ENCODE peak calls at places on chromosomes 1 and 21, in ten cellular contexts. P, X, B, I, V, W, C, K, S and Q are unnamed samples.

GRCh38 chr1:183394435-183394834 is 23.7 kb downstream of the NMNAT2 start:
- DNase-seq in I (no peak), P (no peak), K (no peak), B (no peak), C (no peak), X (no peak), W (no peak), S (no peak), V (no peak), Q (no peak)

GRCh38 chr21:44755227-44755626 is 43.9 kb upstream of the TSPEAR start:
- DNase-seq in I (no peak), B (no peak), K (no peak), C (no peak), W (peak), V (peak), S (no peak), P (no peak), X (no peak), Q (peak)

GRCh38 chr1:161473363-161473762 is 31.9 kb upstream of the FCGR2A start:
- DNase-seq in V (no peak), X (no peak), P (peak), W (peak), S (no peak), B (peak), I (no peak), K (no peak), C (no peak), Q (no peak)

GRCh38 chr1:106798991-106799390 is 257.5 kb upstream of the PRMT6 start:
- DNase-seq in P (no peak), X (no peak), S (no peak), V (peak), I (no peak), B (no peak), C (no peak), K (no peak), W (peak), Q (peak)

GRCh38 chr1:156517746-156518145 is 17.2 kb upstream of the MEF2D start:
- DNase-seq in I (no peak), P (no peak), V (no peak), B (no peak), K (no peak), X (no peak), S (no peak), C (no peak), W (no peak), Q (no peak)

GRCh38 chr1:23402286-23403037 is 22.1 kb downstream of the TCEA3 start:
- DNase-seq in W (no peak), S (no peak), K (no peak), B (no peak), C (no peak), I (no peak), V (no peak), X (no peak), P (no peak), Q (no peak)

GRCh38 chr21:45510466-45510955 is 31.7 kb downstream of the SLC19A1 start:
- DNase-seq in P (no peak), K (no peak), I (peak), S (no peak), B (no peak), C (peak), V (no peak), X (no peak), W (no peak), Q (no peak)

GRCh38 chr1:11078631-11079030 is 18.8 kb upstream of the SRM start:
- DNase-seq in V (no peak), P (no peak), I (peak), K (no peak), X (no peak), W (no peak), S (no peak), C (no peak), B (no peak), Q (no peak)

GRCh38 chr1:211013346-211014240 is 120.4 kb downstream of the KCNH1 start:
- DNase-seq in P (no peak), V (no peak), C (no peak), K (no peak), S (no peak), I (no peak), W (no peak), B (no peak), X (no peak), Q (no peak)

GRCh38 chr1:160112370-160112769 is 3.2 kb upstream of the ATP1A2 start:
- DNase-seq in B (no peak), I (no peak), X (no peak), W (no peak), K (no peak), P (no peak), C (no peak), V (no peak), S (no peak), Q (peak)

GRCh38 chr1:35646043-35646442 is 4.7 kb upstream of the PSMB2 start:
- DNase-seq in B (peak), X (no peak), K (no peak), S (no peak), C (no peak), P (peak), I (no peak), W (no peak), V (no peak), Q (no peak)

GRCh38 chr21:45588086-45588825 is 46.0 kb upstream of the SLC19A1 start:
- DNase-seq in K (no peak), V (no peak), W (no peak), C (peak), X (no peak), P (no peak), S (no peak), B (no peak), I (no peak), Q (no peak)

GRCh38 chr1:62373221-62373620 is 54.0 kb upstream of the KANK4 start:
- DNase-seq in I (no peak), P (no peak), K (no peak), S (no peak), V (no peak), X (no peak), C (no peak), B (no peak), W (no peak), Q (no peak)

GRCh38 chr1:206904423-206905142 is 7.3 kb downstream of the IL24 start:
- DNase-seq in K (no peak), X (no peak), V (no peak), S (no peak), I (no peak), P (no peak), C (peak), B (no peak), W (peak), Q (no peak)

GRCh38 chr1:206908038-206908437 is 10.8 kb downstream of the IL24 start:
- DNase-seq in S (no peak), X (no peak), B (no peak), P (no peak), I (no peak), K (no peak), V (no peak), C (peak), W (no peak), Q (no peak)

GRCh38 chr1:206907304-206907991 is 10.2 kb downstream of the IL24 start:
- DNase-seq in W (no peak), X (no peak), P (peak), I (no peak), K (no peak), S (no peak), V (no peak), B (peak), C (peak), Q (no peak)

GRCh38 chr1:206903687-206904086 is 6.4 kb downstream of the IL24 start:
- DNase-seq in C (no peak), S (no peak), B (no peak), I (no peak), X (no peak), V (no peak), W (peak), P (no peak), K (no peak), Q (no peak)

GRCh38 chr1:206905295-206906164 is 8.3 kb downstream of the IL24 start:
- DNase-seq in V (peak), S (no peak), B (peak), P (no peak), I (no peak), K (no peak), C (peak), X (no peak), W (peak), Q (peak)
- TF ChIP-seq CTCF in V (no peak), S (no peak), B (no peak), P (no peak), I (no peak), K (no peak), C (no peak), X (no peak), W (no peak), Q (no peak)

GRCh38 chr1:113390871-113391642 is 742 bp downstream of the MAGI3 start:
- DNase-seq in I (peak), W (peak), X (no peak), B (peak), C (peak), K (peak), P (peak), V (no peak), S (peak), Q (no peak)

GRCh38 chr1:113389953-113390834 is at the start of gene MAGI3:
- DNase-seq in I (peak), X (peak), P (peak), S (peak), K (peak), B (peak), V (peak), W (peak), C (peak), Q (peak)

GRCh38 chr1:113389356-113389952 is 861 bp upstream of the MAGI3 start:
- DNase-seq in X (no peak), P (no peak), V (no peak), S (no peak), B (no peak), W (no peak), C (no peak), I (no peak), K (no peak), Q (no peak)

GRCh38 chr1:113388621-113389355 is 1.5 kb upstream of the MAGI3 start:
- DNase-seq in P (no peak), I (peak), C (no peak), B (peak), W (no peak), X (no peak), K (no peak), V (peak), S (no peak), Q (no peak)

DNA sequence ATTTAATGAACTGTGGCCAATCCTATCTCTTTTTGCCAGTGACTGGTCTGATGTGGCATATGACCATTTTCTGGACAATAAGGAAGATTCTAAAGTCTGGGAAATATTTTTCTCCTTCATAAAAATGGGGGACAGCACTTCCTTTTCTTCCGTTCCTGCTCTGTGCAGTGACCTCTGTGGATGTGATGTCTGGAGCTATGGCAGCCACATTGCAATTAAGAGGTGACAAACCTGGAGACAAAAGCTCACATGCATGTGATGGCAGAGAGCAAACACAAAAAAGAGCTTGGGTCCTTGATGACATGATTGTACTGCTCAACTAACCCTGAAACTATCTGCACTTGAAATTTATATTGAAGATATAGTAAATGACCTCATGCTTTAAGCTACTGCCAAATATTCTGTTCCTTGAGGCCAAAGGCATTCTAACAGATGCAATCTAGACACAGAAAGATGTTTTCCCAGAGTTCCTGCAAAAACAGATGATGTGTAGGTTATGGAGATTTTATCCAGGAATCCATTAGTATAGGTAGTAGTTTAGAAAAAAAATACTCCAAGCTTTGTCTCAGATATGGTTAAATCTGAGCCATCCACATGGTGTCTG is 2.2 kb upstream of the MAGI3 start:
- DNase-seq in V (peak), I (no peak), B (no peak), S (no peak), W (no peak), P (no peak), K (no peak), X (no peak), C (no peak), Q (no peak)
- H3K4me3 ChIP-seq in V (peak), I (no peak), B (peak), S (no peak), W (no peak), P (peak), K (no peak), X (no peak), C (no peak), Q (no peak)

GRCh38 chr1:46637444-46638083 is 21.0 kb upstream of the MOB3C start:
- DNase-seq in I (no peak), V (no peak), S (no peak), W (no peak), C (no peak), K (no peak), X (no peak), B (no peak), P (no peak), Q (no peak)
- TF ChIP-seq CTCF in I (no peak), V (no peak), S (no peak), W (no peak), C (no peak), K (no peak), X (no peak), B (no peak), P (no peak), Q (no peak)

DNA sequence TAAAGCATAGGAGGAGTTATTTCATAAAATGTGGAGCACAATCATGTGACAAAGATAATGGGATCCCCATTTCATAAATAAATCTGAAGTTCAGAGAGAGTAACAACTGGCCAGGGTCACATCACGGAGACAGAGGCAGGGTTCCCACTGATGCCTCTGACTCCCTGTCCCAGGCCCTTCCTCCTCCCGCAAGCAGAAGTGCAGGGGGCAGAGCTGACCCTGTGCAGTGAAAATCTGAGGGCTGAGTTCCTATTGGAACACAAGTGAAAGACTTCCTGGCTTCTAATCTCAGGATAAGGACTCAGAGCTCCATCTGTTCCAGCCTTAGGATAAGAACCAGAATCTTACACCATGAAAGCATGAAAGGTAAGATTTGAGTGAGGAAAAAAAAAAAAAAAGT is 22.0 kb downstream of the SELL start:
- DNase-seq in K (no peak), I (no peak), S (no peak), C (no peak), B (no peak), V (no peak), W (no peak), X (no peak), P (no peak), Q (no peak)
- H3K4me3 ChIP-seq in K (no peak), I (no peak), S (no peak), C (no peak), B (no peak), V (no peak), W (no peak), X (no peak), P (no peak), Q (no peak)

GRCh38 chr1:169466259-169467230 is 19.2 kb downstream of the SLC19A2 start:
- DNase-seq in K (no peak), C (no peak), W (peak), V (peak), B (peak), S (no peak), P (peak), X (no peak), I (no peak), Q (peak)
- TF ChIP-seq CTCF in K (peak), C (no peak), W (peak), V (peak), B (peak), S (peak), P (peak), X (peak), I (no peak), Q (peak)

DNA sequence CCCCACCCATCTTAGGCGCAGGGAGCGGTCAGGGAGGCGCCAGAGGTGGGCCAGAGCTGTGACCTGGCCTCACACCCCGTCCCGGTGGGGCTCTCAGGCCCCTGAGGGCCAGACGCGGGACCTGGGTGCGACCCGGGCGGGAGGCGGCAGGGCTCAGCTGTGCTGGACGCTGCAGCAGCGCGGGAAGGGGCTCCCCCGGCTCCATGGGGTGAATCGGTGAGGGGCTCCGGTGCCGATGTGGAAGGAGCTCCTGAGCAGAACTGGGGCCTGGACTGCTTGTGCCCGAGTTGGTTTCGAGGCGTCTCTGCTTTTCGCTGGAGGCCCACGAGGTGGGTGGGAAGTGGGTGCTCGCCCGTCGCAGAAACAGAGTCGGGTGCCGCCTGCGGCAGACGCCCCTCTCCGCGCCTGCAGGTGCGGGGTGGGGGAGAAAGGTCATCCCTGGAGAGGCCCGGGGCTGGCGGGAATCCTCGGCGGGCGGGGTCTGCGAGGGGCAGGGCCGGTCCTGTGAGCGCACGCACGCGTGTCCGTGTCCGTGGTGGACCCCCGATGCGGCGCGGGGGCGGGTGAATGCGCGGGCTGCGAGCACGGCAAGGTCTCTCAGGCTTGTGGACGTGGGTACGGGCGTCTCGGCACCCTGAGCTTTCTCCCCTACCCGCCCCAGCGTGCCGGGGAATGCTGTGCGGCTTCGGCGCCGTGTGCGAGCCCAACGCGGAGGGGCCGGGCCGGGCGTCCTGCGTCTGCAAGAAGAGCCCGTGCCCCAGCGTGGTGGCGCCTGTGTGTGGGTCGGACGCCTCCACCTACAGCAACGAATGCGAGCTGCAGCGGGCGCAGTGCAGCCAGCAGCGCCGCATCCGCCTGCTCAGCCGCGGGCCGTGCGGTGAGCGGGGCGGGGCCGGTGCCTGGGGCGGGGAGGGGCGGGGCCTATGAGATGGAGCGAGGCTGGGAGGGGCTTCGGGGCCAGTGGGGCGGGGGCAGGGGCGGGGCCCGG is 20.4 kb downstream of the AGRN start:
- DNase-seq in P (peak), B (peak), V (peak), W (peak), S (peak), X (no peak), K (peak), I (no peak), C (peak), Q (peak)
- H3K4me3 ChIP-seq in P (peak), B (no peak), V (peak), W (peak), S (peak), X (peak), K (peak), I (peak), C (peak), Q (peak)

GRCh38 chr1:105608713-105609112 is 1447.8 kb upstream of the PRMT6 start:
- DNase-seq in S (no peak), I (no peak), P (peak), K (no peak), C (no peak), V (peak), X (no peak), B (peak), W (peak), Q (no peak)
- TF ChIP-seq CTCF in S (no peak), I (no peak), P (peak), K (no peak), C (no peak), V (no peak), X (no peak), B (no peak), W (peak), Q (no peak)

GRCh38 chr1:59015708-59016107 is 231.9 kb upstream of the JUN start:
- DNase-seq in W (peak), S (no peak), I (no peak), P (no peak), C (no peak), V (peak), K (no peak), B (peak), X (no peak), Q (peak)

GRCh38 chr1:59014827-59015226 is 231.0 kb upstream of the JUN start:
- DNase-seq in X (no peak), V (no peak), W (no peak), K (no peak), B (no peak), S (no peak), I (no peak), P (no peak), C (no peak), Q (no peak)

GRCh38 chr1:59018446-59018845 is 234.6 kb upstream of the JUN start:
- DNase-seq in I (no peak), V (no peak), C (no peak), B (no peak), P (no peak), X (no peak), S (no peak), W (no peak), K (no peak), Q (no peak)

GRCh38 chr1:59017501-59018231 is 233.8 kb upstream of the JUN start:
- DNase-seq in C (no peak), K (no peak), P (no peak), X (no peak), W (no peak), I (no peak), V (no peak), B (no peak), S (no peak), Q (peak)

GRCh38 chr1:59016390-59016789 is 232.5 kb upstream of the JUN start:
- DNase-seq in X (no peak), B (no peak), V (no peak), C (no peak), P (no peak), K (no peak), S (no peak), W (no peak), I (no peak), Q (peak)
- H3K4me3 ChIP-seq in X (no peak), B (no peak), V (no peak), C (no peak), P (no peak), K (no peak), S (no peak), W (no peak), I (no peak), Q (no peak)

GRCh38 chr1:16971330-16972209 is 8.8 kb downstream of the MFAP2 start:
- DNase-seq in V (peak), W (no peak), X (no peak), B (no peak), C (no peak), P (peak), K (no peak), S (no peak), I (peak), Q (peak)
- TF ChIP-seq CTCF in V (no peak), W (no peak), X (no peak), B (no peak), C (no peak), P (no peak), K (no peak), S (no peak), I (no peak), Q (no peak)